ENCODE peak calls at places on chromosomes 5 and 9, in seven cellular contexts. V is neuronal stem cell, L is HCT116, K is H1, U is GM12878, N is hepatocyte, O is PC-3. C is an unnamed sample.

GRCh38 chr9:129688285-129689043 is 23.0 kb downstream of the PRRX2 start:
- DNase-seq in O (no peak), N (no peak), U (no peak), L (no peak), K (no peak), V (no peak), C (no peak)

GRCh38 chr5:8829322-8830029 is 716.4 kb downstream of the SEMA5A start:
- DNase-seq in K (no peak), L (no peak), U (no peak), N (peak), O (peak), V (no peak), C (peak)

GRCh38 chr5:35922468-35922867 is 16.0 kb downstream of the CAPSL start:
- DNase-seq in L (no peak), N (no peak), K (no peak), V (no peak), O (no peak), U (no peak), C (no peak)

GRCh38 chr9:127033059-127033458 is 89.4 kb downstream of the ANGPTL2 start:
- DNase-seq in K (no peak), L (no peak), V (no peak), O (no peak), N (peak), U (no peak), C (no peak)

GRCh38 chr5:148120317-148120716 is 48.0 kb upstream of the SPINK14 start:
- DNase-seq in U (no peak), V (no peak), L (no peak), O (peak), K (no peak), N (no peak), C (no peak)

GRCh38 chr5:36820900-36821299 is 55.7 kb upstream of the NIPBL start:
- DNase-seq in N (no peak), L (no peak), U (no peak), O (no peak), K (no peak), V (no peak), C (no peak)

GRCh38 chr5:31220968-31221367 is 27.5 kb downstream of the CDH6 start:
- DNase-seq in O (peak), L (no peak), N (peak), U (no peak), K (no peak), V (no peak), C (no peak)

GRCh38 chr5:156841737-156842136 is 8.4 kb upstream of the PPP1R2B start:
- DNase-seq in V (no peak), K (no peak), N (no peak), O (no peak), U (no peak), L (no peak), C (no peak)

GRCh38 chr9:136002886-136003285 is 41.7 kb upstream of the UBAC1 start:
- DNase-seq in L (no peak), O (no peak), K (no peak), N (no peak), U (no peak), V (no peak), C (peak)

GRCh38 chr9:106218427-106218826 is 524.1 kb downstream of the TMEM38B start:
- DNase-seq in V (no peak), O (no peak), U (no peak), N (no peak), L (no peak), K (no peak), C (no peak)

GRCh38 chr9:106218854-106219253 is 524.5 kb downstream of the TMEM38B start:
- DNase-seq in V (no peak), N (no peak), O (peak), K (no peak), U (no peak), L (no peak), C (no peak)

GRCh38 chr9:106220415-106220814 is 526.1 kb downstream of the TMEM38B start:
- DNase-seq in K (no peak), L (no peak), U (no peak), V (no peak), N (peak), O (no peak), C (no peak)
- H3K4me2 ChIP-seq in K (no peak), L (no peak), U (no peak), V (no peak), N (no peak), O (no peak), C (no peak)

GRCh38 chr5:150627731-150628545 is 12.5 kb upstream of the SYNPO start:
- DNase-seq in V (no peak), N (no peak), K (no peak), L (no peak), U (no peak), O (no peak), C (peak)

GRCh38 chr5:150626853-150627276 is 13.6 kb upstream of the SYNPO start:
- DNase-seq in V (no peak), N (no peak), L (no peak), K (no peak), U (no peak), O (no peak), C (peak)

GRCh38 chr5:150625164-150625535 is 15.3 kb upstream of the SYNPO start:
- DNase-seq in L (no peak), N (no peak), V (no peak), O (no peak), K (no peak), U (no peak), C (no peak)

GRCh38 chr5:150624334-150625163 is 15.9 kb upstream of the SYNPO start:
- DNase-seq in K (no peak), O (no peak), N (peak), L (no peak), V (no peak), U (no peak), C (no peak)

DNA sequence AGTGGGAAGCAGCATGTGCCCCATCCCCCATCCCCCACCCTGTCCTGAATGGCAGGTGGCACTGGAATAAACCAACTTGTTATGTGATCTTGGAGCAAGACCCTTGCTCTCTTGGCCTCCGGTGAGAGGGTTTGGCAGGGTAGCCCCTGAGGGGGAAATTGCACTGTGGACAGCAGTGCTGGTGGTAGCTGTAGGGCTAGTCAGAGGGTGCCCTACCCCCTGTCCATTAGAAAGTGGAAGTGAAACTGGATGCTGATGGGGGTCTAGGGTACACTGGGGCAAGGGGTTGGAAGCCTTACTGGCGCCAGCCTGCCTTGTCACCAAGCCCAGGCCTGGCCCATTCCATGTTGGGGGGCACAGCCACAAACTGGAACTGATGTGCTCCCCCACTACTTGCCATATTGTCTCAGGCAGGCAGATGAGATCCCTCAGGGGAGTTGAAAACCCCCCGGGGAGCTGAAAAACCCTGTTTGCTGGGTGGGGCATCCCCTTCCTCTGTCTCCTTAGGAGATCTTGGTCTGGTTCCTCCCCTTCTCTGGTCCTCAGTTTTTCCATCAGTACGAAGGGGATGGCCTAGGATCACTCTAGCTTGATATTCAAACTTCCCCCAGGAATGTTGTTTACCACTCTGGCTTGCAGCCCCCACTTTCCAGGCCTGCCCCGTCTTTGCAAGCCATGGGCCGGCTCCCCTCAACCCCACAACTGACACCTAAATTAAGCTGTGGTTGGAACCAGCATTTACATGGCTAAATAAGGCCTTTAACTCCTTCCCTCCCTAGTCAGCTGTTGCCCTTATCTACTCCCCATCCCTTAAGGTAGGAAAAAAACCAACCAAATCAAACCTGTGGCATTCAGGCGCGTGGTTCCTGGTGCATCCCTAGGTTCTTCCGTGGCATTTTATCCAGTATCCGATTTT is 14.4 kb upstream of the SYNPO start:
- DNase-seq in L (no peak), N (no peak), O (no peak), U (peak), V (no peak), K (no peak), C (no peak)
- H3K27ac ChIP-seq in L (no peak), N (no peak), O (no peak), U (peak), V (no peak), K (no peak), C (no peak)

GRCh38 chr5:32405502-32405901 is 39.0 kb downstream of the ZFR start:
- DNase-seq in O (no peak), N (no peak), K (no peak), U (no peak), L (no peak), V (no peak), C (no peak)

GRCh38 chr5:32406650-32407049 is 37.9 kb downstream of the ZFR start:
- DNase-seq in L (no peak), U (no peak), N (no peak), V (no peak), O (no peak), K (no peak), C (no peak)

GRCh38 chr5:32413466-32414263 is 30.9 kb downstream of the ZFR start:
- DNase-seq in K (no peak), N (no peak), U (no peak), L (no peak), V (no peak), O (no peak), C (no peak)

DNA sequence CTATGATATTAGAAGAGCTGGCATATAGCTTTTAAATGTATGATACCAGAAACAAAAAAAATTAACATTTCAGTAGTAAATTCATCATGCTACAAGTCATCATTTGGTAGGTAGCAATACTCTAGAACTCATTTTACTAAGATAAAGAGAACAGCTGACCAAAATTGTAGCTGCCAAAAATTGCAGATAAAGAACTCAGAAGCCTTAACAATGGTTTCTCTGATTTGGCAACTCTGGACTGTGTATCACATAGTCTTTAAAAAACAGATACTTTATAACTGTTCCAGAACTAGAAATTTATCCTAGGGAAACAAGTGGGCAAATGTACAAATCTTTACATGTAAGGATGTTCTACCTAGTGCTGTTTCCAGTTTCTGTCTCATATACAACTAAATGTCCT is 33.9 kb downstream of the ZFR start:
- DNase-seq in L (no peak), N (no peak), O (no peak), U (no peak), K (no peak), V (no peak), C (peak)
- H3K4me2 ChIP-seq in L (no peak), N (no peak), O (no peak), U (no peak), K (no peak), V (no peak), C (no peak)

GRCh38 chr9:134818591-134818990 is 62.0 kb upstream of the FCN2 start:
- DNase-seq in L (no peak), O (no peak), K (no peak), N (no peak), U (no peak), V (no peak), C (no peak)
- H3K27ac ChIP-seq in L (no peak), O (no peak), K (no peak), N (no peak), U (no peak), V (no peak), C (no peak)

DNA sequence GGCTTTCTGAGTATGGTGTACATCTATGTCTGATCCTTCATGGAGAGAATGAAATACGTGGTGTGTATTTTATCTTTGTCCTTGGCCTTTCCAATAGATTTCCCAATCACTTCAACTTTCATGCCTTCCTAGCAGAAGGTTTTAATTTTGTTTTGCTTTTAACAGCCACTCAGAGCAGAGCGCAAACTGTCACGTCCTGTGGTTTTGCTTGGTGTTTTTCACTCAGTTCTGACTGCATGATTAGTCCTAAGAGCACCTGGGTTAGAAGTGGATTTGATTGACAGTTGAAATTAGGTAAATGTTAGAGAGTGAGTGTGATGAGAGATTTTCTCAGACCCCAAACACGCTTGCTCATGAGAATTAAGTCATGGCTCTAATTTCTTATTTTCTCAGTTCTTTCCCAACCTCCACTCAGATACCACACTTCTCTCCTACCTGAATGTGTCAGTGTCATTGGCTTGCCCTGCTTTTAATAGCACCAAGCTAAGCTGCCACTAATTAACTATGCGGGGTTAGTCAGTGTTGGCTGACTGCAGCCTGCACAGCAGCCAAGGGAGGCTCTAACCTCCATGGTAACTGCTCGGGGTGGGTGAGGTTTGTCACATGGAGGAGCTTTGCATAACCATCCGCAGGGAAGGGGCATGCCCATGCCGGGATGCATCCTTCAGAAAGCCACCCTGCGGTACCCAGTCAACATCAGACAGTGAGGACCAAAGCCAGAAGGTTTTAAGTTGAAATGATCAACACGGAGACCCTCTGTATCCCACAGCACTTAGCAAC is 173.4 kb downstream of the NR3C1 start:
- DNase-seq in O (no peak), L (no peak), U (peak), K (no peak), N (no peak), V (no peak), C (no peak)
- H3K4me2 ChIP-seq in O (no peak), L (no peak), U (peak), K (no peak), N (no peak), V (no peak), C (no peak)

GRCh38 chr5:169099801-169100734 is 200.9 kb downstream of the SLIT3 start:
- DNase-seq in N (no peak), O (no peak), U (no peak), K (no peak), L (no peak), V (no peak), C (no peak)
- H3K27ac ChIP-seq in N (no peak), O (peak), U (no peak), K (no peak), L (no peak), V (no peak), C (no peak)

DNA sequence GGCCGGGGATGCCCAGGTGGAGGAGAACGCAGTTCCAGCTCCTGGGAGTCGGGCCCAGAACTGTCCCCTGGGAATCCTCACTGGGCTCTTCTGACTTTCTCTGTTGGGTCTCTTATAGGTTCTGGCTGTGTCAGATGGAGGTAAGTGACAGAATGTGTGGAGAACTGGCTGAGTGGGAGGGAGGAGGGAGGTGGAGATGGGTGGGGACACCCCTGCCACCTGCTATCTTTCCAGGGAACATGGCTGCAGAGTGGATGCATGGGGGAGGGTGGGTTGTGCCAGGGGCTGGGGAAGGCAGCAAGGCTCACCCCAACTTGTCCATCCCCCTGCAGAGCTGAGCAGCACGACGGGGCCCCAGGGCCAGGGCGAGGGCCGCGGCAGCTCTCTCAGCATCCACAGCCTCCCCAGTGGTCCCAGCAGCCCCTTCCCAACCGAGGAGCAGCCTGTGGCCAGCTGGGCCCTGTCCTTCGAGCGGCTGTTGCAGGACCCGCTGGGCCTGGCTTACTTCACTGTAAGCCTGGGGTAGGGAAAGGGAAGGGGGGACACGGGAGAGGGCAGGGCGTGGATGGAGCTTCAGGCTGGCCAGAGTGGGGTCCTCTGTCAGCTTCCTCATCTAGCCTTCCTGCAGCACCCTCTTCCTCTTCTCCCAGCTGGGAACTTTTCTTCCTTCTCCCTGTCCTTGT is 8.3 kb downstream of the RGS14 start:
- DNase-seq in O (no peak), N (no peak), V (no peak), L (no peak), K (no peak), U (no peak), C (no peak)
- H3K4me2 ChIP-seq in O (no peak), N (peak), V (peak), L (no peak), K (peak), U (peak), C (no peak)

DNA sequence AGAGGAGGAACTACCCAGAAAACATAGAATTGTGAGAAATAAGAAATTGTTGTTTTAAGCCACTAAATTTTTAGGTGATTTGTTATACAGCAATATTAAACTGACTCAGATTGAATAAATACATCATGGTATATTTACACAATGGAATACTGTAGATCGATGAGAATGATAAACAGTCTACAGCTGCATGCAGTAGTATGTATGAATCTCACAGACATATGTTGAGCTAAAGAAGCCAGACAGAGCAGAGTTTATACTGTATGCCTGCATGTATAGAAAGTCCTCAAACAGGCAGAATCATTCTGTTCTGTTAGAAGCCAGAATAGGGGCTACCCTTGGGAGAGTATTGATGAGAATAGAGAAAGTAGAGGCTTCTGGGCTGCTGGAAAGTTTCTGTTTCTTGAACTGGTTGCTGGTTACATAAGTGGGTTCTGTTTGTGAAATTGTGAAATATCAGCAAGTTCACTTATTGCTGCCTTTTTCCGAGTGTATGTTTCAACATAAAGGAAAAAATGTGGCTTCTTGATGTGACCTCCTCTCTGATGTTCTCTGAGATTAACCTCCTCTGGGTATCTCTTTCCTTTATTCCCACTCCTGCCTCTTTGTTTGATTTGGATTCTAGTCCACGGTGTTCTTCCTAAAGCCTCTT is 9.6 kb downstream of the KIAA1958 start:
- DNase-seq in O (peak), N (no peak), V (no peak), K (no peak), L (no peak), U (no peak), C (peak)
- H3K27ac ChIP-seq in O (no peak), N (peak), V (no peak), K (no peak), L (no peak), U (no peak), C (no peak)

DNA sequence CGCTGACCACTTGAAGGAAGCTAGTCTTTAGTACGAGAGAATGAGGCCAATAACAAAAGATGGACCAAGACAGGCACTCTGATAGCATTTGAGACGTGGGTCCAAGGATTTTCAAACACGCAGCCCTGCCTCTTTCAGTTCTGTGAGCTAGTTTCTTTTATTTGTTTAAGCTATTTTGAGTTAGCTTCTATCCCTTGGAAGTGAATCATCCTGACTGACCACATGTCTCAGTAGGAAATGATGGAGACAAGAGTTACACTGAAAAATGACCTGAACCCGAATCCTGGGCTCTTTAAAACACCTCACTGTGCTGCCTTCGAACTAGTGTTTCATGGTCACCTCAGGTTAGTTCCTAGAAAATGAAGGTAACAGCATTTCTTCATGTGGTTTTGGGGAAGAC is 9.9 kb downstream of the TEK start:
- DNase-seq in L (no peak), O (peak), N (no peak), V (no peak), U (no peak), K (no peak), C (peak)
- H3K4me2 ChIP-seq in L (no peak), O (peak), N (no peak), V (no peak), U (no peak), K (no peak), C (no peak)

DNA sequence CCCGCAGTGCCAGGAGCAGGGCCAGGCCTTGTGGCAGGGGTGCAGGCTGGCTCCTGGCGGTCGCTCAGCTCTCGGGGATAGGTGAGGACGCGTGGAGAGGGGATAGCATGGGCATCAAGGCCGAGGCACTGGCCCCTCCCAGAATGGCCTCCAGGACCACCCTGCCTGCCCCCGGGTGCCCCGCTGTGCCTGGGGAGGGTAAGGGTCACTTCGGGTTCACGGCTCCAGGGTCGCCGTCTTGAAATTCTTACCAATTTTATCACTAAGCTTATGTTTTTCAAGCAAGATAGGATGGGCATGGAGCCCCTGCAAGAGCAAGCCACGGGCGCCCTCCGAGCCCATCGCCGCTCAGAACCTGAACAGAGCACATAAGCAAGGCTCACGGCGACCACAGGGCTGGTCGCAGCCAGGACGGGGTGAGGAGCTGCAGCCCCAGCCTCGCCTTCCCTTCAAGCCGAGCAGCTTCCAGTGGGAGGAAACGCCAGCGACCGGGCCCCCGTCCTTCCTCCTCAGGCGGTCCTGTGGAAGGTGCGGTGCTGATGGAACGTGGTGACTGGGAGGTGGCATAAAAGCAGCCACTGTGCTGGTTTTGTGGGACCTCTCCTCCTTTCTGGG is 14.2 kb upstream of the CLPTM1L start:
- DNase-seq in K (no peak), V (no peak), N (no peak), U (no peak), L (no peak), O (no peak), C (no peak)
- H3K27ac ChIP-seq in K (no peak), V (no peak), N (no peak), U (no peak), L (no peak), O (no peak), C (no peak)